ENCODE peak calls at places on chromosome 12, in seven cellular contexts. O, F, H, X, Q, T and K are unnamed samples.
A peak's percentile ranks its signal among the peaks of the same experiment; 100 is the strongest.

GRCh38 chr12:115697341-115697740 is 580.2 kb downstream of the MED13L start:
- DNase-seq in O (no peak), F (no peak), H (no peak), X (no peak), Q (peak; percentile 93), T (no peak), K (no peak)

GRCh38 chr12:56469007-56469930 is 891 bp downstream of the SPRYD4 start:
- DNase-seq in O (peak; percentile 35), F (no peak), H (no peak), X (no peak), Q (no peak), T (no peak), K (peak; percentile 69)

GRCh38 chr12:49055978-49056754 is 4.4 kb downstream of the KMT2D start:
- DNase-seq in O (peak; percentile 90), F (no peak), H (peak; percentile 45), X (peak; percentile 74), Q (peak; percentile 23), T (peak; percentile 81), K (peak; percentile 82)

GRCh38 chr12:76762556-76762955 is 1.4 kb upstream of the ZDHHC17 start:
- DNase-seq in O (peak; percentile 39), F (no peak), H (no peak), X (peak; percentile 14), Q (no peak), T (no peak), K (no peak)

GRCh38 chr12:105083551-105084105 is 630 bp downstream of the ALDH1L2 start:
- DNase-seq in O (peak; percentile 19), F (no peak), H (peak; percentile 68), X (peak; percentile 82), Q (no peak), T (no peak), K (peak; percentile 86)

GRCh38 chr12:124332068-124332672 is 37.3 kb downstream of the RFLNA start:
- DNase-seq in O (peak; percentile 25), F (no peak), H (no peak), X (no peak), Q (no peak), T (peak; percentile 65), K (no peak)

GRCh38 chr12:121794532-121795028 is 1.1 kb upstream of the RHOF start:
- DNase-seq in O (no peak), F (no peak), H (no peak), X (no peak), Q (no peak), T (no peak), K (peak; percentile 83)

GRCh38 chr12:52837781-52838736 is 3.9 kb upstream of the KRT79 start:
- DNase-seq in O (no peak), F (no peak), H (no peak), X (peak; percentile 17), Q (no peak), T (no peak), K (no peak)

GRCh38 chr12:88725592-88726143 is 145.4 kb upstream of the KITLG start:
- DNase-seq in O (no peak), F (no peak), H (no peak), X (no peak), Q (no peak), T (no peak), K (no peak)

GRCh38 chr12:91404362-91404899 is 221.8 kb upstream of the DCN start:
- DNase-seq in O (no peak), F (no peak), H (no peak), X (no peak), Q (no peak), T (no peak), K (no peak)

GRCh38 chr12:793037-793436 is 40.7 kb downstream of the WNK1 start:
- DNase-seq in O (no peak), F (no peak), H (no peak), X (no peak), Q (no peak), T (no peak), K (no peak)

GRCh38 chr12:1594045-1594294 is 411 bp downstream of the FBXL14 start:
- DNase-seq in O (peak; percentile 57), F (peak; percentile 51), H (peak; percentile 76), X (no peak), Q (no peak), T (peak; percentile 52), K (peak; percentile 79)

GRCh38 chr12:188910-189621 is 24.9 kb downstream of the SLC6A12 start:
- DNase-seq in O (peak; percentile 67), F (no peak), H (peak; percentile 55), X (peak; percentile 42), Q (peak; percentile 17), T (peak; percentile 98), K (no peak)

GRCh38 chr12:132445884-132446471 is 44.0 kb upstream of the FBRSL1 start:
- DNase-seq in O (peak; percentile 69), F (peak; percentile 87), H (peak; percentile 40), X (peak; percentile 48), Q (peak; percentile 99), T (peak; percentile 78), K (no peak)

GRCh38 chr12:66941150-66941549 is 262.3 kb upstream of the GRIP1 start:
- DNase-seq in O (no peak), F (no peak), H (no peak), X (no peak), Q (no peak), T (no peak), K (no peak)

GRCh38 chr12:66196806-66197205 is 7.8 kb downstream of the IRAK3 start:
- DNase-seq in O (no peak), F (no peak), H (no peak), X (peak; percentile 30), Q (no peak), T (no peak), K (no peak)

GRCh38 chr12:120115692-120116442 is 686 bp downstream of the RAB35 start:
- DNase-seq in O (peak; percentile 67), F (no peak), H (peak; percentile 30), X (peak; percentile 35), Q (no peak), T (peak; percentile 41), K (no peak)

GRCh38 chr12:11500222-11500860 is 105.0 kb upstream of the PRB2 start:
- DNase-seq in O (peak; percentile 82), F (no peak), H (peak; percentile 77), X (peak; percentile 56), Q (no peak), T (peak; percentile 60), K (peak; percentile 86)

GRCh38 chr12:89040146-89040964 is 311.9 kb downstream of the DUSP6 start:
- DNase-seq in O (peak; percentile 47), F (no peak), H (no peak), X (peak; percentile 8), Q (peak; percentile 52), T (no peak), K (no peak)

GRCh38 chr12:124472690-124473279 is 94.6 kb downstream of the NCOR2 start:
- DNase-seq in O (no peak), F (no peak), H (no peak), X (no peak), Q (no peak), T (no peak), K (no peak)

GRCh38 chr12:131085816-131086591 is 132.3 kb downstream of the ADGRD1 start:
- DNase-seq in O (no peak), F (no peak), H (no peak), X (no peak), Q (no peak), T (no peak), K (peak; percentile 62)

GRCh38 chr12:105275997-105276760 is 40.2 kb upstream of the APPL2 start:
- DNase-seq in O (no peak), F (no peak), H (no peak), X (no peak), Q (peak; percentile 96), T (no peak), K (no peak)

GRCh38 chr12:77218278-77218677 is 152.9 kb upstream of the E2F7 start:
- DNase-seq in O (no peak), F (no peak), H (no peak), X (no peak), Q (no peak), T (no peak), K (no peak)

GRCh38 chr12:21169878-21170472 is 39.0 kb downstream of the SLCO1B1 start:
- DNase-seq in O (peak; percentile 69), F (peak; percentile 44), H (no peak), X (peak; percentile 56), Q (peak; percentile 9), T (peak; percentile 2), K (no peak)

GRCh38 chr12:1170411-1170810 is 179.4 kb downstream of the ERC1 start:
- DNase-seq in O (no peak), F (no peak), H (no peak), X (no peak), Q (no peak), T (no peak), K (no peak)

GRCh38 chr12:55696141-55696540 is 11.6 kb downstream of the ITGA7 start:
- DNase-seq in O (no peak), F (no peak), H (no peak), X (no peak), Q (no peak), T (no peak), K (peak; percentile 53)

GRCh38 chr12:69935651-69936100 is 110.6 kb downstream of the MYRFL start:
- DNase-seq in O (no peak), F (no peak), H (no peak), X (no peak), Q (no peak), T (no peak), K (no peak)

GRCh38 chr12:57037264-57037663 is 12.7 kb downstream of the MYO1A start:
- DNase-seq in O (no peak), F (no peak), H (no peak), X (no peak), Q (no peak), T (no peak), K (peak; percentile 17)

GRCh38 chr12:56087220-56087619 is 7.3 kb downstream of the ERBB3 start:
- DNase-seq in O (no peak), F (peak; percentile 47), H (peak; percentile 84), X (peak; percentile 11), Q (peak; percentile 40), T (no peak), K (peak; percentile 75)

GRCh38 chr12:106054016-106054415 is 84.7 kb downstream of the NUAK1 start:
- DNase-seq in O (no peak), F (no peak), H (no peak), X (no peak), Q (no peak), T (no peak), K (no peak)

GRCh38 chr12:127355061-127355820 is 911.7 kb upstream of the TMEM132C start:
- DNase-seq in O (no peak), F (no peak), H (no peak), X (peak; percentile 56), Q (no peak), T (no peak), K (no peak)